ENCODE peak calls at places on chromosome 10, in four cellular contexts. P is spleen, W is cardiac fibroblast, E is dorsolateral prefrontal cortex. F is an unnamed sample.

GRCh38 chr10:91709394-91709798 is 76.5 kb upstream of the PPP1R3C start:
- DNase-seq in P (no peak), W (peak), E (no peak), F (no peak)

GRCh38 chr10:18737841-18738240 is 78.6 kb downstream of the ARL5B start:
- DNase-seq in P (no peak), W (peak), E (no peak), F (no peak)

GRCh38 chr10:128709975-128710794 is 584.0 kb upstream of the MKI67 start:
- DNase-seq in P (no peak), W (no peak), E (no peak), F (no peak)

GRCh38 chr10:60732240-60733188 is 45.8 kb upstream of the CDK1 start:
- DNase-seq in P (peak), W (no peak), E (peak), F (peak)

GRCh38 chr10:73577788-73578187 is 13.4 kb downstream of the USP54 start:
- DNase-seq in P (no peak), W (peak), E (no peak), F (no peak)

GRCh38 chr10:34959321-34959720 is 130.8 kb downstream of the CUL2 start:
- DNase-seq in P (no peak), W (no peak), E (no peak), F (peak)

GRCh38 chr10:3445688-3446087 is 273.1 kb upstream of the PITRM1 start:
- DNase-seq in P (no peak), W (no peak), E (no peak), F (no peak)

GRCh38 chr10:19302117-19302516 is 253.5 kb downstream of the MALRD1 start:
- DNase-seq in P (no peak), W (peak), E (no peak), F (no peak)

GRCh38 chr10:16520900-16521299 is 779 bp downstream of the C1QL3 start:
- DNase-seq in P (peak), W (peak), E (peak), F (peak)

GRCh38 chr10:22321156-22321711 is 335 bp downstream of the BMI1 start:
- DNase-seq in P (peak), W (peak), E (peak), F (peak)

GRCh38 chr10:123991622-123992570 is 100.3 kb upstream of the CPXM2 start:
- DNase-seq in P (no peak), W (peak), E (no peak), F (peak)

GRCh38 chr10:62831346-62831745 is 15.2 kb upstream of the EGR2 start:
- DNase-seq in P (no peak), W (peak), E (no peak), F (no peak)

GRCh38 chr10:61733358-61733940 is 70.7 kb downstream of the CABCOCO1 start:
- DNase-seq in P (no peak), W (peak), E (no peak), F (peak)

GRCh38 chr10:98186681-98187080 is 52.2 kb downstream of the R3HCC1L start:
- DNase-seq in P (no peak), W (no peak), E (no peak), F (no peak)

GRCh38 chr10:124611738-124612137 is 132.4 kb downstream of the FAM53B start:
- DNase-seq in P (peak), W (no peak), E (no peak), F (no peak)

GRCh38 chr10:63103971-63104409 is 29.1 kb upstream of the NRBF2 start:
- DNase-seq in P (no peak), W (no peak), E (no peak), F (no peak)

GRCh38 chr10:77637986-77638765 is 568 bp upstream of the KCNMA1 start:
- DNase-seq in P (peak), W (peak), E (peak), F (peak)

GRCh38 chr10:45180507-45180906 is 134.9 kb downstream of the OR13A1 start:
- DNase-seq in P (no peak), W (no peak), E (no peak), F (no peak)

GRCh38 chr10:127216786-127217185 is 20.4 kb upstream of the INSYN2A start:
- DNase-seq in P (no peak), W (peak), E (no peak), F (no peak)

GRCh38 chr10:100637785-100638184 is 102.0 kb downstream of the HIF1AN start:
- DNase-seq in P (no peak), W (no peak), E (no peak), F (peak)

GRCh38 chr10:44358080-44358771 is 26.7 kb downstream of the CXCL12 start:
- DNase-seq in P (no peak), W (no peak), E (no peak), F (no peak)

GRCh38 chr10:127977368-127978009 is 70.6 kb downstream of the PTPRE start:
- DNase-seq in P (peak), W (peak), E (peak), F (no peak)

DNA sequence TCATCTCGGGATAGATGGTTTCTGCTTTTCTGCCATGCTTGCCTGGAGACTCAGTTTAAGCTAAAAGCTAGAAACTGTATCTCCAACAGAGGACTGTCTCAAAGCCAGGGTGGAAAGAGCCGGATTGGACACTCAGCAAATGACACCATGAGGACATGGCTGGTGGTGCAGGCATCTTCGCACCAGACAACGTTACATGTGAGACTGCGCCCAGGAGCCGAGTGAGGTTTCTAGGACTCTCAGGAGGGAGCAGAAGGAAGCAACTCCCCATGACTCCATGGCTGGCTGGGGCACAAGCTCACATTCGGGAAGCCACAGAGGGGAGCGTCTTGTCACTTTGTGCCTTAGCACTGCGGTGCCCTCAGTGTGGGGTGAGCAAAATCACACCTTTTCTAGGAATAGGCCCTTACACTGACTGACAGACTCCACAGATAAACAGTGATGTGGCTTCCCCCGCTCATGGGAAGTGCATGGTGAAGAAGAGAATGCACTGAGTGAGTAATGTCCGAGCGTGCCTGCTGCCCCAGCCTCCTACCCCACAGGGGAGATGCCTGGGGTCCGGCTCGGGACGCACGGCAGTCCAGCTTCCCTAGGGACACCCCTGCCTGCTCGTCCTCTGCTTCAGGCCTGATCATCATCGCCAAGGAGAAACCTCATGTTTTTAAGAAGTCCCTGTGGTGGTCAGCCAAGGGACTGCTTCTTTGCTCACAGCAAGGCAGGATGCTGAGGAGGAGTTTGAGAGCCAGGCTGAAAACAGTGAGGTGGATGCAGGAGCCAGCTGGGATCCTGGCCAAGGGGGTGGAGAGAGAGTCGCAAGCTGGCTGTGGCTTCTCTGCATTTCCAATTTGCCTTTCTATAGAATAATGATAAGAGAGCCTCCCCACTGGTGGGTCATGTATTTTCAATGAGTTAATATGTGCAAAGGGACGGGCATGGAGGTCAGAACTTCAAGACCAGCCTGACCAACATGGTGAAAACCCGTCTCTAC is 52.2 kb upstream of the FXYD4 start:
- DNase-seq in P (peak), W (peak), E (no peak), F (no peak)
- TF ChIP-seq CTCF in P (no peak), W (no peak), E (no peak), F (no peak)

DNA sequence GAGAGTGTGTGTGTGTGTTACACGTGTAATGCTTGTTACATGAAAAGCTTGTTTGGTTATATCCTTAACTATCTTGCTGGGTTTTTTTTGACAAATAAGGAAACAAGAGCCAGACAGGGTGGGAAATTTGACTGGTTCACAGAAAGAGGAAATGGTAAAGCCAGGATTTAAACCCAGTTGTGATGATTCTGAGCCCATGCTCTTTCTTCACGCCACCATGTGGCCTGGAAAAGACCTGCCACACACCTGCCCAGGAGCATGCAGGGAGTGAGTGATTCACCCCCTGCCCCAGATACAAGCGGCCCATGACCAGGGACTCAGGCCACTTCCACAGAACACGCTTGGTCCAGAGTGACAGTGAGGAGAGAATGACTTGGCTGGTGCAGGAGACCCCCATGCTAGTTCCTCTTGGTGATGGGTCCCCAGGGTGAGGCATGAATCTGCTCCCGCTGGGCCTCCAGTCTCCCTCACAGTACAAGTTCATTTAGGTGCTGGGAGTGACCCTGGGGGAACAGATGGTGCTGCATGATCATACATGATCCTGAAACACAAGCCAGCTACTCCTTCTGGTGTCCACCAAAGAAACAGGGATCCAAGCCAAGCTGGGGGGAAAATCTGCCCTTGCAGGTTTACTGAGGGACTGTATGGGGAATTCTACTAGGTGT is 21.0 kb upstream of the EIF5AL1 start:
- DNase-seq in P (no peak), W (no peak), E (no peak), F (no peak)
- TF ChIP-seq CTCF in P (no peak), W (no peak), E (no peak), F (no peak)

GRCh38 chr10:80200687-80201086 is 4.7 kb downstream of the ANXA11 start:
- DNase-seq in P (no peak), W (no peak), E (no peak), F (no peak)

GRCh38 chr10:80200259-80200658 is 5.1 kb downstream of the ANXA11 start:
- DNase-seq in P (no peak), W (no peak), E (no peak), F (no peak)

GRCh38 chr10:80197972-80198591 is 7.3 kb downstream of the ANXA11 start:
- DNase-seq in P (no peak), W (no peak), E (peak), F (no peak)

GRCh38 chr10:80201592-80202256 is 3.6 kb downstream of the ANXA11 start:
- DNase-seq in P (no peak), W (no peak), E (no peak), F (no peak)

GRCh38 chr10:80199828-80200227 is 5.5 kb downstream of the ANXA11 start:
- DNase-seq in P (no peak), W (peak), E (no peak), F (no peak)
- TF ChIP-seq CTCF in P (peak), W (peak), E (no peak), F (no peak)

DNA sequence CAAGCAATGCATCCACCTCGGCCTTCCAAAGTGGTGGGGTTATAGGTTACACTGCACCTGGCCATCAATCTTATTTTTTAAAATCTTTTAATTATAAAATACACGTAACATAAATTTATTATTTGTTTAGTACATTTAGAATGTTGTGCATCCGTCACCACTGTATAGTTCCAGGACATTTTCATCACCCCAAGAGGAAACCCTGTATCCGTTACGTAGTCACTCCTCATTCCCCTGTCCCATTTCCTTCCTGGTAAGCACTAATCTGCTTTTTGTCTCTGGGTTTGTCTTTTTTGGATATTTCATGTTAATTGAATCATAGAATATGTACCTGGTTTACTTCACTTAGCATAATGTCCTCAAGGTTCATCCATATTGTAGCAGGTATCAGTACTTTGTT is 51.2 kb downstream of the MAPK8 start:
- DNase-seq in P (no peak), W (no peak), E (no peak), F (no peak)
- TF ChIP-seq CTCF in P (no peak), W (no peak), E (no peak), F (no peak)

GRCh38 chr10:70685461-70685911 is 13.2 kb downstream of the ADAMTS14 start:
- DNase-seq in P (no peak), W (no peak), E (no peak), F (peak)
- TF ChIP-seq CTCF in P (no peak), W (no peak), E (no peak), F (no peak)

DNA sequence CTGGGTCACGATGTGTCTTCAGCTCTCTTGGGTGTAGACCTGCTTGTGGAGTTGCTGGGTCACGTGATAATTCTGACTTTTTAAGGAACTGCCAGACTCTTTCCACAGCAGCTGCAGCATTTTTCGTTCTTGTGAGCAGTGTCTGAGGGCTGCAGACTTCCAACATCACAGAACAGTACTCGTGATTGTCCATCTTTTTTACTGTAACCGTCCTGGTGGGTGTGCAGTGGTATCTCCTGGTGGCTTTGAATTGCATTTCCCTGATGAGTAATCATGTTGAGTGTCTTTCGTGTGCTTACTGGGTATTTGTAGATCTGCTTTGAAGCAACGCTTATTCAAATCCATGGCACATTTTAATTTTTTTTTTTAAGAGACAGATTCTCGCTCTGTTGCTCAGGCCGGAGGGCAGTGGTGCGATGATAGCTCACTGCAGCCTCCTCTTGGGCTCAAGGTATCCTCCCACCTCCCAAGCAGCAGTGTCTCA is 22.7 kb downstream of the INPP5A start:
- DNase-seq in P (peak), W (peak), E (peak), F (no peak)
- TF ChIP-seq CTCF in P (no peak), W (no peak), E (no peak), F (no peak)

DNA sequence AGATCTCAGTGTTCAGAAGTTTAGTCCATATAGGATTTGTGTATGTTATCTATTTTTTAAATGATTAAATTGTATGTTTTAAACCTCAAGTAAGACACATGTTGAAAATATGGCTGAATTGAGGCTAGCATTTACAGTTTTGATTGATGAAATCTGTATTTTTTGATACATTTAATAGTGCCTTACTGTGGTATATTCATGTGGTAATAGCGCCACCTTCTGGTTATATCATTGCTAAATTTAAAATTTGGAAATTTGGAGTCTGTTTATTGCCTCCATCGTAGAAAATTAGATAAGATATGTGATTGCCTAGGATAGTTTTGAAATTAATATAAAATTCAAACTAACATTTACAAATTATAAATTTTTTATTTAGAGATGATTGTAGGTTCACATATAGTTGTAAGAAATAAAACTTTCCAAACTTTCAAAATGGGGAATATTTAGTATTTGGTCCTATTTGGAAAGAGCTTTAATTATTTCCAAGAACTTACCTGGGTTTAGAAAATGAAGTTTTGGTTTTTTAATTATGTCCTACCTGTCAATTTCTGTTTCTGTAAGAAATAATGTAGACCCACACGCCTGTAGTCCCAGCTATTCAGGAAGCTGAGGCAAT is 19.1 kb upstream of the ARMS2 start:
- DNase-seq in P (no peak), W (peak), E (no peak), F (no peak)
- TF ChIP-seq CTCF in P (peak), W (peak), E (peak), F (peak)

DNA sequence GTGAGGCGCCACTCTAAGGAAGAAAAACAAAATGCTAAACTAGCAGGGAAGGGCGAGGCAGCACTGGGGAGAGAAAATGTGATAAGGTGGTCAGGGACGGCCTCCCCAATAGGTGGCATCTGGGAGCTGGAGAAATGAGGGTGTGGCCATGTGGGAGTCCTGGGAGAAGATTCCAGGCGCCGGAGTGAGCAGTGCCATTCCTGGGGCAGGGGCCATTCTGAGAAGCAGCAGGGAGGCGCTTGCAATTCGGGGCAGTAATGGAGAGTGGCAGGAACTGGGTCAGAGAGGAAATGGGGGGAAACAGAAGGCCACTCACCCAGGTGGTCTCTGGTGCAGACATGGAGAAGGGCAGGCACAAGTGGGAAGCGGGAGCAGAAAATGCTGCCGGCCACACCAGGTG is 61.8 kb upstream of the LRRC18 start:
- DNase-seq in P (no peak), W (peak), E (no peak), F (peak)
- TF ChIP-seq CTCF in P (no peak), W (no peak), E (no peak), F (no peak)

GRCh38 chr10:102801496-102801895 is 35.7 kb downstream of the CYP17A1 start:
- DNase-seq in P (no peak), W (peak), E (no peak), F (no peak)

GRCh38 chr10:102802920-102803534 is 34.2 kb downstream of the CYP17A1 start:
- DNase-seq in P (no peak), W (peak), E (no peak), F (no peak)

GRCh38 chr10:102801978-102802377 is 35.2 kb downstream of the CYP17A1 start:
- DNase-seq in P (no peak), W (no peak), E (no peak), F (no peak)

GRCh38 chr10:102800601-102801335 is 36.4 kb downstream of the CYP17A1 start:
- DNase-seq in P (no peak), W (peak), E (no peak), F (no peak)

GRCh38 chr10:102799691-102800435 is 37.4 kb downstream of the CYP17A1 start:
- DNase-seq in P (no peak), W (peak), E (no peak), F (no peak)
- TF ChIP-seq CTCF in P (no peak), W (no peak), E (no peak), F (no peak)